ENCODE peak calls at places on chromosomes 1 and 21, in eight cellular contexts. Y is left lung; E is kidney tubule cell; N is mesothelial cell of epicardium; W is stimulated activated CD8-positive, alpha-beta memory T cell treated with anti-CD3 and anti-CD28 coated beads, Interleukin-15, amount 100 ng/mL, for 24 hours; B is aorta; C is CD8-positive, alpha-beta T cell; V is GM18507. O is an unnamed sample.
A peak's percentile ranks its signal among the peaks of the same experiment; 100 is the strongest.

GRCh38 chr21:30620080-30620479 is 347 bp upstream of the KRTAP20-4 start:
- DNase-seq in Y (no peak), E (no peak), N (no peak), W (no peak), B (no peak), C (no peak), V (no peak), O (no peak)

GRCh38 chr1:240598602-240599001 is 13.4 kb downstream of the GREM2 start:
- DNase-seq in Y (no peak), E (no peak), N (no peak), W (no peak), B (no peak), C (no peak), V (no peak), O (no peak)

GRCh38 chr1:203291201-203292096 is 13.9 kb upstream of the BTG2 start:
- DNase-seq in Y (no peak), E (peak; percentile 57), N (no peak), W (no peak), B (peak; percentile 73), C (no peak), V (no peak), O (peak; percentile 57)

GRCh38 chr1:169590932-169591331 is 4.7 kb upstream of the F5 start:
- DNase-seq in Y (no peak), E (no peak), N (no peak), W (no peak), B (no peak), C (no peak), V (no peak), O (no peak)

GRCh38 chr1:167463856-167464565 is 54.3 kb downstream of the CD247 start:
- DNase-seq in Y (no peak), E (no peak), N (no peak), W (no peak), B (no peak), C (no peak), V (no peak), O (no peak)

GRCh38 chr1:43225168-43225567 is 44.6 kb upstream of the TMEM125 start:
- DNase-seq in Y (no peak), E (peak; percentile 31), N (no peak), W (no peak), B (no peak), C (no peak), V (no peak), O (no peak)

GRCh38 chr1:33825506-33825905 is 38.4 kb upstream of the HMGB4 start:
- DNase-seq in Y (no peak), E (no peak), N (no peak), W (no peak), B (no peak), C (no peak), V (no peak), O (no peak)

GRCh38 chr1:214685906-214686305 is 82.9 kb downstream of the CENPF start:
- DNase-seq in Y (no peak), E (no peak), N (no peak), W (no peak), B (no peak), C (no peak), V (no peak), O (no peak)

GRCh38 chr1:4375812-4376211 is 278.6 kb upstream of the AJAP1 start:
- DNase-seq in Y (no peak), E (peak; percentile 86), N (no peak), W (no peak), B (no peak), C (no peak), V (no peak), O (no peak)

GRCh38 chr1:28287315-28287714 is 28.0 kb downstream of the SESN2 start:
- DNase-seq in Y (no peak), E (no peak), N (no peak), W (no peak), B (no peak), C (no peak), V (no peak), O (no peak)

GRCh38 chr1:54069792-54070548 is 16.6 kb downstream of the TCEANC2 start:
- DNase-seq in Y (no peak), E (peak; percentile 52), N (no peak), W (no peak), B (no peak), C (no peak), V (peak; percentile 23), O (no peak)

GRCh38 chr21:43727571-43728466 is 8.9 kb downstream of the PDXK start:
- DNase-seq in Y (no peak), E (peak; percentile 80), N (no peak), W (no peak), B (no peak), C (no peak), V (no peak), O (peak; percentile 43)

GRCh38 chr1:178498896-178499675 is 2.3 kb upstream of the CLEC20A start:
- DNase-seq in Y (no peak), E (no peak), N (no peak), W (no peak), B (no peak), C (no peak), V (no peak), O (no peak)

GRCh38 chr21:42082501-42083360 is 11.6 kb downstream of the UMODL1 start:
- DNase-seq in Y (no peak), E (no peak), N (no peak), W (no peak), B (peak; percentile 69), C (no peak), V (no peak), O (no peak)

GRCh38 chr1:9992910-9993309 is 4.1 kb upstream of the RBP7 start:
- DNase-seq in Y (peak; percentile 10), E (no peak), N (no peak), W (no peak), B (no peak), C (no peak), V (no peak), O (no peak)

GRCh38 chr1:29875557-29876028 is 639.3 kb downstream of the PTPRU start:
- DNase-seq in Y (no peak), E (no peak), N (no peak), W (no peak), B (no peak), C (no peak), V (no peak), O (no peak)

O was measured in pancreas.